ENCODE peak calls at places on chromosomes 3 and 15, in eight cellular contexts. One of them, this sample, is unnamed.
A peak's percentile ranks its signal among the peaks of the same experiment; 100 is the strongest.

GRCh38 chr15:65655026-65655425 is 33.3 kb downstream of the SLC24A1 start:
- DNase-seq in heart left ventricle: no peak
- DNase-seq in foreskin fibroblast: peak; percentile 56
- DNase-seq in cardiac fibroblast: peak; percentile 33
- DNase-seq in K562: no peak
- DNase-seq in suprapubic skin: no peak
- DNase-seq in WERI-Rb-1: no peak
- DNase-seq in body of pancreas: no peak
- DNase-seq in this sample: peak; percentile 34

GRCh38 chr3:49132437-49133225 is at the start of gene LAMB2:
- DNase-seq in heart left ventricle: peak; percentile 85
- DNase-seq in foreskin fibroblast: peak; percentile 91
- DNase-seq in cardiac fibroblast: peak; percentile 85
- DNase-seq in K562: peak; percentile 70
- DNase-seq in suprapubic skin: peak; percentile 84
- DNase-seq in WERI-Rb-1: peak; percentile 80
- DNase-seq in body of pancreas: peak; percentile 78
- DNase-seq in this sample: peak; percentile 84

GRCh38 chr15:52440414-52440813 is 88.3 kb downstream of the MYO5A start:
- DNase-seq in heart left ventricle: no peak
- DNase-seq in foreskin fibroblast: peak; percentile 40
- DNase-seq in cardiac fibroblast: no peak
- DNase-seq in K562: no peak
- DNase-seq in suprapubic skin: no peak
- DNase-seq in WERI-Rb-1: no peak
- DNase-seq in body of pancreas: no peak
- DNase-seq in this sample: peak; percentile 29

GRCh38 chr3:52403271-52403841 is 41.5 kb downstream of the SEMA3G start:
- DNase-seq in heart left ventricle: peak; percentile 60
- DNase-seq in foreskin fibroblast: no peak
- DNase-seq in cardiac fibroblast: no peak
- DNase-seq in K562: no peak
- DNase-seq in suprapubic skin: no peak
- DNase-seq in WERI-Rb-1: no peak
- DNase-seq in body of pancreas: no peak
- DNase-seq in this sample: no peak

GRCh38 chr3:141792495-141792894 is 29.3 kb downstream of the GRK7 start:
- DNase-seq in heart left ventricle: no peak
- DNase-seq in foreskin fibroblast: no peak
- DNase-seq in cardiac fibroblast: no peak
- DNase-seq in K562: no peak
- DNase-seq in suprapubic skin: no peak
- DNase-seq in WERI-Rb-1: no peak
- DNase-seq in body of pancreas: no peak
- DNase-seq in this sample: no peak

GRCh38 chr15:72200395-72201237 is 3.0 kb upstream of the GRAMD2A start:
- DNase-seq in heart left ventricle: no peak
- DNase-seq in foreskin fibroblast: no peak
- DNase-seq in cardiac fibroblast: no peak
- DNase-seq in K562: no peak
- DNase-seq in suprapubic skin: no peak
- DNase-seq in WERI-Rb-1: no peak
- DNase-seq in body of pancreas: no peak
- DNase-seq in this sample: no peak

GRCh38 chr3:7396534-7396933 is 535.6 kb downstream of the GRM7 start:
- DNase-seq in heart left ventricle: no peak
- DNase-seq in foreskin fibroblast: no peak
- DNase-seq in cardiac fibroblast: no peak
- DNase-seq in K562: no peak
- DNase-seq in suprapubic skin: no peak
- DNase-seq in WERI-Rb-1: no peak
- DNase-seq in body of pancreas: no peak
- DNase-seq in this sample: no peak

GRCh38 chr3:95923496-95924210 is 890.7 kb upstream of the EPHA6 start:
- DNase-seq in heart left ventricle: no peak
- DNase-seq in foreskin fibroblast: peak; percentile 26
- DNase-seq in cardiac fibroblast: peak; percentile 97
- DNase-seq in K562: no peak
- DNase-seq in suprapubic skin: no peak
- DNase-seq in WERI-Rb-1: no peak
- DNase-seq in body of pancreas: peak; percentile 66
- DNase-seq in this sample: peak; percentile 99

GRCh38 chr3:113218679-113219040 is 7.3 kb downstream of the BOC start:
- DNase-seq in heart left ventricle: no peak
- DNase-seq in foreskin fibroblast: no peak
- DNase-seq in cardiac fibroblast: no peak
- DNase-seq in K562: no peak
- DNase-seq in suprapubic skin: no peak
- DNase-seq in WERI-Rb-1: no peak
- DNase-seq in body of pancreas: no peak
- DNase-seq in this sample: no peak

GRCh38 chr3:189457201-189457607 is 174.0 kb upstream of the TP63 start:
- DNase-seq in heart left ventricle: no peak
- DNase-seq in foreskin fibroblast: no peak
- DNase-seq in cardiac fibroblast: peak; percentile 6
- DNase-seq in K562: no peak
- DNase-seq in suprapubic skin: no peak
- DNase-seq in WERI-Rb-1: no peak
- DNase-seq in body of pancreas: no peak
- DNase-seq in this sample: peak; percentile 11

GRCh38 chr3:63934484-63934883 is 22.3 kb upstream of the SCAANT1 start:
- DNase-seq in heart left ventricle: no peak
- DNase-seq in foreskin fibroblast: no peak
- DNase-seq in cardiac fibroblast: no peak
- DNase-seq in K562: no peak
- DNase-seq in suprapubic skin: no peak
- DNase-seq in WERI-Rb-1: no peak
- DNase-seq in body of pancreas: no peak
- DNase-seq in this sample: no peak

GRCh38 chr3:101633186-101633585 is 43.7 kb downstream of the ZBTB11 start:
- DNase-seq in heart left ventricle: no peak
- DNase-seq in foreskin fibroblast: no peak
- DNase-seq in cardiac fibroblast: no peak
- DNase-seq in K562: no peak
- DNase-seq in suprapubic skin: no peak
- DNase-seq in WERI-Rb-1: no peak
- DNase-seq in body of pancreas: no peak
- DNase-seq in this sample: no peak

GRCh38 chr15:52351206-52351907 is 55.8 kb upstream of the MYO5C start:
- DNase-seq in heart left ventricle: no peak
- DNase-seq in foreskin fibroblast: peak; percentile 63
- DNase-seq in cardiac fibroblast: peak; percentile 72
- DNase-seq in K562: no peak
- DNase-seq in suprapubic skin: no peak
- DNase-seq in WERI-Rb-1: no peak
- DNase-seq in body of pancreas: no peak
- DNase-seq in this sample: peak; percentile 93

GRCh38 chr3:53842436-53843194 is 3.6 kb downstream of the CHDH start:
- DNase-seq in heart left ventricle: no peak
- DNase-seq in foreskin fibroblast: peak; percentile 28
- DNase-seq in cardiac fibroblast: peak; percentile 29
- DNase-seq in K562: no peak
- DNase-seq in suprapubic skin: no peak
- DNase-seq in WERI-Rb-1: no peak
- DNase-seq in body of pancreas: peak; percentile 88
- DNase-seq in this sample: no peak

GRCh38 chr15:23532019-23532418 is 33.5 kb upstream of the MKRN3 start:
- DNase-seq in heart left ventricle: no peak
- DNase-seq in foreskin fibroblast: peak; percentile 0
- DNase-seq in cardiac fibroblast: no peak
- DNase-seq in K562: no peak
- DNase-seq in suprapubic skin: no peak
- DNase-seq in WERI-Rb-1: peak; percentile 60
- DNase-seq in body of pancreas: peak; percentile 68
- DNase-seq in this sample: no peak

GRCh38 chr3:189652042-189652441 is 20.9 kb downstream of the TP63 start:
- DNase-seq in heart left ventricle: no peak
- DNase-seq in foreskin fibroblast: peak; percentile 13
- DNase-seq in cardiac fibroblast: no peak
- DNase-seq in K562: no peak
- DNase-seq in suprapubic skin: no peak
- DNase-seq in WERI-Rb-1: peak; percentile 19
- DNase-seq in body of pancreas: no peak
- DNase-seq in this sample: no peak

GRCh38 chr3:97235611-97236315 is 421.4 kb downstream of the EPHA6 start:
- DNase-seq in heart left ventricle: no peak
- DNase-seq in foreskin fibroblast: no peak
- DNase-seq in cardiac fibroblast: no peak
- DNase-seq in K562: no peak
- DNase-seq in suprapubic skin: no peak
- DNase-seq in WERI-Rb-1: no peak
- DNase-seq in body of pancreas: no peak
- DNase-seq in this sample: no peak

GRCh38 chr15:64883997-64884511 is 27.6 kb upstream of the ANKDD1A start:
- DNase-seq in heart left ventricle: peak; percentile 84
- DNase-seq in foreskin fibroblast: peak; percentile 91
- DNase-seq in cardiac fibroblast: peak; percentile 84
- DNase-seq in K562: no peak
- DNase-seq in suprapubic skin: no peak
- DNase-seq in WERI-Rb-1: no peak
- DNase-seq in body of pancreas: peak; percentile 26
- DNase-seq in this sample: peak; percentile 85

GRCh38 chr3:46845397-46845859 is 17.8 kb downstream of the MYL3 start:
- DNase-seq in heart left ventricle: peak; percentile 85
- DNase-seq in foreskin fibroblast: peak; percentile 95
- DNase-seq in cardiac fibroblast: peak; percentile 87
- DNase-seq in K562: peak; percentile 42
- DNase-seq in suprapubic skin: peak; percentile 90
- DNase-seq in WERI-Rb-1: no peak
- DNase-seq in body of pancreas: peak; percentile 67
- DNase-seq in this sample: peak; percentile 82

GRCh38 chr3:17577795-17578520 is 164.5 kb downstream of the TBC1D5 start:
- DNase-seq in heart left ventricle: no peak
- DNase-seq in foreskin fibroblast: peak; percentile 9
- DNase-seq in cardiac fibroblast: peak; percentile 42
- DNase-seq in K562: no peak
- DNase-seq in suprapubic skin: no peak
- DNase-seq in WERI-Rb-1: no peak
- DNase-seq in body of pancreas: no peak
- DNase-seq in this sample: peak; percentile 74

GRCh38 chr3:179615458-179616173 is 11.0 kb downstream of the NDUFB5 start:
- DNase-seq in heart left ventricle: no peak
- DNase-seq in foreskin fibroblast: no peak
- DNase-seq in cardiac fibroblast: peak; percentile 62
- DNase-seq in K562: peak; percentile 42
- DNase-seq in suprapubic skin: no peak
- DNase-seq in WERI-Rb-1: peak; percentile 12
- DNase-seq in body of pancreas: no peak
- DNase-seq in this sample: peak; percentile 32

GRCh38 chr3:177598110-177598833 is 401.0 kb upstream of the TBL1XR1 start:
- DNase-seq in heart left ventricle: no peak
- DNase-seq in foreskin fibroblast: no peak
- DNase-seq in cardiac fibroblast: peak; percentile 43
- DNase-seq in K562: no peak
- DNase-seq in suprapubic skin: no peak
- DNase-seq in WERI-Rb-1: no peak
- DNase-seq in body of pancreas: no peak
- DNase-seq in this sample: peak; percentile 60
- H3K4me3 ChIP-seq in heart left ventricle: no peak overlapping the region
- H3K4me3 ChIP-seq in foreskin fibroblast: no peak overlapping the region
- H3K4me3 ChIP-seq in cardiac fibroblast: no peak overlapping the region
- H3K4me3 ChIP-seq in K562: no peak overlapping the region
- H3K4me3 ChIP-seq in suprapubic skin: peak overlapping the region; percentile 22
- H3K4me3 ChIP-seq in WERI-Rb-1: no peak overlapping the region
- H3K4me3 ChIP-seq in body of pancreas: no peak overlapping the region
- H3K4me3 ChIP-seq in this sample: no peak overlapping the region

DNA sequence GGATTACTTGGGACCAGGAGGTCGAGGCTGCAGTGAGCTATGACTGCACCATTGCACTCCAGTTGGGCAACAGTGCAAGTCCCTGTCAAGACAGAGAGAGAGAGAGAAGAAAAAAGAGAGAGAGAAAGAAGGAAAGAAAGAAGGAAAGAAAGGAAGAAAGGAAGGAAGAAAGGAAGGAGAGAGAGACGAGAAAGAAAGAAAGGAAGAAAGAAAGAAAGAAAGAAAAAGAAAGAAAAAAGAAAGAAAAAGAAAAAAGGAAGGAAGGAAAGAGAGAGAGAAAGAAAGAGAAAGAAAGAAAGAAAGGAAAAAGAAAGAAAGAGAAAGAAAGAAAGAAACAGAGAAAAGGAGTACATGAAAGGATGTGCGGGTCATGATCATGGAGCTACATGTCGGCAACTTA is 80.2 kb downstream of the ATP13A4 start:
- DNase-seq in heart left ventricle: no peak
- DNase-seq in foreskin fibroblast: no peak
- DNase-seq in cardiac fibroblast: no peak
- DNase-seq in K562: no peak
- DNase-seq in suprapubic skin: no peak
- DNase-seq in WERI-Rb-1: no peak
- DNase-seq in body of pancreas: no peak
- DNase-seq in this sample: no peak
- TF ChIP-seq CTCF in heart left ventricle: no peak
- TF ChIP-seq CTCF in foreskin fibroblast: no peak
- TF ChIP-seq CTCF in cardiac fibroblast: no peak
- TF ChIP-seq CTCF in K562: no peak
- TF ChIP-seq CTCF in suprapubic skin: no peak
- TF ChIP-seq CTCF in WERI-Rb-1: no peak
- TF ChIP-seq CTCF in body of pancreas: no peak
- TF ChIP-seq CTCF in this sample: no peak

DNA sequence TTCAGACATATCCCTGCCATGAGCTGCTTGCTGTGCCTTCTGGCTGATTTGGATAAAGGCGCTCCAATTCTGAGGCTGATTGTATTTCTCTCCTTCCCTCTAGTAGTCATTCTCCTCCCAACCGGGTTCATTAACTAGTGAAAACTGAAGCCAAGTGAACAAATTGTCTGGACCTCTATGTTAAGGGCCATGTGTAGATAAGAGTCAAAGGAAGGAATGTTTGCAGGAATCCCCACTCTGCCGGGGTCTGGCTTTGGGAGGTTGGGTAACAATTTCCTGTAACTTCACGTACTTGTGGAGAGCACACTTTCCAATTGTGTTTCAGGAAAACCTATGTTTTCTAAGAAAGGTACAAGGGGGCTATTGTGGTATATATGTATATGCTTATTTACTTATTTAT is 38.2 kb upstream of the SUCLG2 start:
- DNase-seq in heart left ventricle: no peak
- DNase-seq in foreskin fibroblast: no peak
- DNase-seq in cardiac fibroblast: peak; percentile 48
- DNase-seq in K562: no peak
- DNase-seq in suprapubic skin: no peak
- DNase-seq in WERI-Rb-1: no peak
- DNase-seq in body of pancreas: no peak
- DNase-seq in this sample: peak; percentile 28
- H3K4me3 ChIP-seq in heart left ventricle: no peak overlapping the region
- H3K4me3 ChIP-seq in foreskin fibroblast: no peak overlapping the region
- H3K4me3 ChIP-seq in cardiac fibroblast: no peak overlapping the region
- H3K4me3 ChIP-seq in K562: no peak overlapping the region
- H3K4me3 ChIP-seq in suprapubic skin: no peak overlapping the region
- H3K4me3 ChIP-seq in WERI-Rb-1: no peak overlapping the region
- H3K4me3 ChIP-seq in body of pancreas: no peak overlapping the region
- H3K4me3 ChIP-seq in this sample: no peak overlapping the region

DNA sequence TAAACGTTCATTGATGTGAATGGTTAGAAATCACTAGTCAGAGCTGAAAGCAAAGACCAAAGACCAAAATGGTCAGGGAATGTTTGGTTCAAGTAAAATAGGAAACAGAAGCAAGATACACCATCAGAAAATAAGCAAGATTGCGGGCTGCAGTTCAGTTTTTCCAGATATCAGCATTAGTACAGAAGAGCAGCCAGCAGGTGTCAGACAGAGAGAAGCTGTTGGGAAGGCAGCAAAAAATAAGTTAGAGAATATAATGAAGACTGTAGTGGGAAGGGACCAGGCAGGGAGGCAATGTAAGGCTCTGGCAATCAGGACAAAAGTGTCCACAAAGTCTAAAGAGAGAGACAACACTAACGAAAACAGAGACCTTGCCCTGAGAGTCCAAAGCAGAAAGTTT is 639.4 kb upstream of the NAALADL2 start:
- DNase-seq in heart left ventricle: no peak
- DNase-seq in foreskin fibroblast: peak; percentile 4
- DNase-seq in cardiac fibroblast: no peak
- DNase-seq in K562: no peak
- DNase-seq in suprapubic skin: no peak
- DNase-seq in WERI-Rb-1: no peak
- DNase-seq in body of pancreas: no peak
- DNase-seq in this sample: no peak
- TF ChIP-seq CTCF in heart left ventricle: no peak
- TF ChIP-seq CTCF in foreskin fibroblast: no peak
- TF ChIP-seq CTCF in cardiac fibroblast: no peak
- TF ChIP-seq CTCF in K562: no peak
- TF ChIP-seq CTCF in suprapubic skin: no peak
- TF ChIP-seq CTCF in WERI-Rb-1: no peak
- TF ChIP-seq CTCF in body of pancreas: no peak
- TF ChIP-seq CTCF in this sample: no peak